ENCODE peak calls at places on chromosomes 16 and 17, in six cellular contexts. D is AG04450; B is right atrium auricular region; I is naive thymus-derived CD4-positive, alpha-beta T cell; C is PC-9; O is RWPE1. F is an unnamed sample.

GRCh38 chr17:63961355-63962207 is 11.1 kb downstream of the SCN4A start:
- DNase-seq in D (no peak), B (peak), I (peak), C (peak), O (peak), F (peak)

GRCh38 chr16:24552705-24553104 is 13.3 kb downstream of the RBBP6 start:
- DNase-seq in D (no peak), B (no peak), I (no peak), C (no peak), O (no peak), F (no peak)

GRCh38 chr17:41026668-41027471 is at the start of gene KRTAP1-5:
- DNase-seq in D (peak), B (no peak), I (no peak), C (peak), O (no peak), F (peak)

GRCh38 chr17:58331815-58332719 is 3.5 kb upstream of the TSPOAP1 start:
- DNase-seq in D (no peak), B (no peak), I (peak), C (no peak), O (no peak), F (no peak)

GRCh38 chr16:86768999-86769398 is 190.7 kb downstream of the FOXL1 start:
- DNase-seq in D (no peak), B (no peak), I (no peak), C (no peak), O (peak), F (peak)

GRCh38 chr17:47252209-47252608 is 1.4 kb upstream of the ITGB3 start:
- DNase-seq in D (no peak), B (no peak), I (no peak), C (peak), O (no peak), F (no peak)

GRCh38 chr17:28716740-28717577 is 709 bp downstream of the RAB34 start:
- DNase-seq in D (no peak), B (no peak), I (no peak), C (no peak), O (no peak), F (peak)

GRCh38 chr16:20334396-20334795 is 7.1 kb upstream of the GP2 start:
- DNase-seq in D (no peak), B (no peak), I (no peak), C (no peak), O (no peak), F (no peak)

GRCh38 chr17:71628306-71628705 is 492.5 kb upstream of the SOX9 start:
- DNase-seq in D (no peak), B (no peak), I (no peak), C (no peak), O (no peak), F (no peak)

GRCh38 chr16:89712476-89712805 is 8.3 kb downstream of the VPS9D1 start:
- DNase-seq in D (no peak), B (no peak), I (no peak), C (peak), O (no peak), F (peak)

GRCh38 chr16:85448557-85449194 is 164.4 kb upstream of the GSE1 start:
- DNase-seq in D (no peak), B (no peak), I (no peak), C (no peak), O (no peak), F (no peak)

GRCh38 chr17:75774471-75774987 is 9.5 kb upstream of the GALK1 start:
- DNase-seq in D (no peak), B (no peak), I (no peak), C (no peak), O (no peak), F (no peak)

GRCh38 chr17:79340286-79340685 is 265.7 kb downstream of the ENGASE start:
- DNase-seq in D (no peak), B (no peak), I (no peak), C (no peak), O (no peak), F (no peak)

GRCh38 chr16:70395345-70395901 is 43.5 kb downstream of the ST3GAL2 start:
- DNase-seq in D (no peak), B (peak), I (peak), C (peak), O (no peak), F (peak)

GRCh38 chr17:47695664-47696376 is 1.9 kb downstream of the TBKBP1 start:
- DNase-seq in D (no peak), B (no peak), I (no peak), C (no peak), O (no peak), F (no peak)

GRCh38 chr17:35630530-35631148 is 43.5 kb downstream of the AP2B1 start:
- DNase-seq in D (no peak), B (no peak), I (no peak), C (no peak), O (peak), F (peak)

GRCh38 chr17:15918661-15919259 is 26.2 kb upstream of the ADORA2B start:
- DNase-seq in D (no peak), B (no peak), I (no peak), C (no peak), O (no peak), F (no peak)

GRCh38 chr17:39867084-39867890 is 715 bp upstream of the ZPBP2 start:
- DNase-seq in D (no peak), B (no peak), I (peak), C (no peak), O (no peak), F (no peak)

GRCh38 chr16:353404-354285 is 1.1 kb upstream of the AXIN1 start:
- DNase-seq in D (no peak), B (no peak), I (no peak), C (no peak), O (no peak), F (no peak)

GRCh38 chr16:30535106-30535776 is 583 bp upstream of the ZNF747 start:
- DNase-seq in D (no peak), B (no peak), I (no peak), C (no peak), O (no peak), F (peak)

GRCh38 chr16:5065813-5066212 is at the start of gene C16orf89:
- DNase-seq in D (no peak), B (no peak), I (no peak), C (no peak), O (no peak), F (no peak)

GRCh38 chr17:7839890-7840260 is 5.9 kb downstream of the KDM6B start:
- DNase-seq in D (no peak), B (no peak), I (no peak), C (no peak), O (no peak), F (peak)

GRCh38 chr16:82192665-82193064 is 22.6 kb upstream of the MPHOSPH6 start:
- DNase-seq in D (peak), B (no peak), I (peak), C (no peak), O (peak), F (peak)

GRCh38 chr16:11791144-11791828 is 5.8 kb downstream of the ZC3H7A start:
- DNase-seq in D (no peak), B (no peak), I (no peak), C (no peak), O (no peak), F (no peak)

GRCh38 chr17:78137392-78138203 is 7.0 kb downstream of the TMC8 start:
- DNase-seq in D (no peak), B (no peak), I (no peak), C (peak), O (no peak), F (no peak)

GRCh38 chr17:43994272-43995149 is 9.9 kb upstream of the NAGS start:
- DNase-seq in D (no peak), B (peak), I (peak), C (no peak), O (peak), F (peak)

GRCh38 chr17:60154616-60155426 is 5.0 kb downstream of the CA4 start:
- DNase-seq in D (no peak), B (no peak), I (no peak), C (no peak), O (peak), F (peak)

GRCh38 chr16:1383556-1383955 is 30.9 kb downstream of the UNKL start:
- DNase-seq in D (no peak), B (no peak), I (no peak), C (no peak), O (no peak), F (no peak)

GRCh38 chr17:35314415-35315216 is 58.8 kb downstream of the SLFN11 start:
- DNase-seq in D (no peak), B (no peak), I (no peak), C (no peak), O (no peak), F (no peak)

GRCh38 chr17:78808106-78808635 is 26.1 kb upstream of the CYTH1 start:
- DNase-seq in D (no peak), B (no peak), I (no peak), C (no peak), O (no peak), F (no peak)

GRCh38 chr16:74268372-74268782 is 28.2 kb upstream of the PSMD7 start:
- DNase-seq in D (no peak), B (no peak), I (no peak), C (no peak), O (no peak), F (no peak)

GRCh38 chr17:76442341-76443338 is 10.3 kb downstream of the UBE2O start:
- DNase-seq in D (no peak), B (no peak), I (no peak), C (no peak), O (no peak), F (peak)

GRCh38 chr17:80189611-80190010 is 19.8 kb downstream of the CARD14 start:
- DNase-seq in D (no peak), B (no peak), I (no peak), C (no peak), O (no peak), F (no peak)

GRCh38 chr16:81586421-81586820 is 141.8 kb downstream of the CMIP start:
- DNase-seq in D (no peak), B (no peak), I (no peak), C (peak), O (no peak), F (no peak)

GRCh38 chr17:50208611-50209061 is 7.2 kb upstream of the COL1A1 start:
- DNase-seq in D (no peak), B (no peak), I (no peak), C (no peak), O (no peak), F (no peak)

GRCh38 chr17:50209133-50209471 is 7.7 kb upstream of the COL1A1 start:
- DNase-seq in D (no peak), B (no peak), I (no peak), C (no peak), O (no peak), F (no peak)

GRCh38 chr17:50206604-50207293 is 5.3 kb upstream of the COL1A1 start:
- DNase-seq in D (no peak), B (no peak), I (no peak), C (no peak), O (no peak), F (peak)

GRCh38 chr17:50207318-50207717 is 5.9 kb upstream of the COL1A1 start:
- DNase-seq in D (no peak), B (no peak), I (no peak), C (no peak), O (no peak), F (no peak)

DNA sequence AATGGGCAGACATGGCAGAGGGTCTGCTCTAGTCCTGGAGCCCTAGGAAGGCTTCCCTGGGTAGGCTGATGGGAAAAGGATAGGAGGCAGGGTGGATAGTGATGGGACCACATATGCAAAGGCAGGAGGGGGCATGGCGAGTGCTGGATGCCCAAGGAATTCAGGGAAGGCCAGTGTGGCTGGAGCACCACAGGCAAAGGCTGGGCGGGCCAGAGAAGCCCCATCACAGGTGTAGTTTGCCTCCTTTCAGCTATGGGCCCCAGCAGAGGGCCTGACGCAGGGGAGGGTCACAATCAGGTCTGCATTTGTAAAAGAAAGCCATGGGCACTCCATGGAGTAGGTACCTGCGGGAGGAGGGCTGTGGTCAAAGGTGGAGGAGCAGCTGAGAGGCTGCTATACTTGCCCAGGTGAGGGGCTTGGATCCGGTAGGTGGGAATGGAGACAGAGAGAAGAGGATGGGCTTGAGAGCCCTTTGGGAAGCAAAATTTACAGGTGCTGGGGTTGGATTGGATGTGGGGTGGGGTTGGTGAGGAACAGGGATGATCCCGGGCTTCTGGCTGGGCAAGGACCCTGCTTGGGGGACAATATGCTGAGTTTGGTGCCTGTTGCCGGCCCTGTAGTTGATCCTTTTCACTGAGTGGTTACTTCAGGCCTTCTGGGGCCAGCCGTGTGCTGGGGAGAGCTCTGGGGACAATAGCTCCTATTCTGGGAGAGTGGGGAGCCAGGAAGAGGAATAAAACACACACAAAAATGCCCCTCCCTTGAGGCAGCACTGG is 6.5 kb upstream of the COL1A1 start:
- DNase-seq in D (no peak), B (no peak), I (no peak), C (no peak), O (no peak), F (no peak)
- H3K27ac ChIP-seq in D (peak), B (peak), I (no peak), C (no peak), O (peak), F (peak)

GRCh38 chr16:3186946-3187690 is 886 bp upstream of the OR1F1 start:
- DNase-seq in D (no peak), B (no peak), I (no peak), C (no peak), O (no peak), F (no peak)

GRCh38 chr16:3182608-3183444 is 5.2 kb upstream of the OR1F1 start:
- DNase-seq in D (no peak), B (no peak), I (peak), C (no peak), O (no peak), F (peak)

GRCh38 chr16:3180445-3180878 is 7.5 kb upstream of the OR1F1 start:
- DNase-seq in D (no peak), B (no peak), I (no peak), C (no peak), O (no peak), F (no peak)

GRCh38 chr16:3179651-3180050 is 8.4 kb upstream of the OR1F1 start:
- DNase-seq in D (no peak), B (no peak), I (no peak), C (no peak), O (no peak), F (no peak)

GRCh38 chr16:3183445-3184139 is 4.4 kb upstream of the OR1F1 start:
- DNase-seq in D (no peak), B (no peak), I (no peak), C (no peak), O (no peak), F (peak)
- H3K27ac ChIP-seq in D (no peak), B (no peak), I (no peak), C (no peak), O (no peak), F (no peak)

GRCh38 chr17:81434079-81434478 is 38.8 kb downstream of the BAHCC1 start:
- DNase-seq in D (no peak), B (no peak), I (no peak), C (no peak), O (no peak), F (no peak)

GRCh38 chr17:81435636-81436293 is 40.5 kb downstream of the BAHCC1 start:
- DNase-seq in D (no peak), B (no peak), I (no peak), C (no peak), O (no peak), F (no peak)

GRCh38 chr17:81436294-81436849 is 41.1 kb downstream of the BAHCC1 start:
- DNase-seq in D (no peak), B (no peak), I (no peak), C (no peak), O (no peak), F (peak)

GRCh38 chr17:81433656-81434055 is 38.4 kb downstream of the BAHCC1 start:
- DNase-seq in D (no peak), B (no peak), I (no peak), C (no peak), O (no peak), F (no peak)

DNA sequence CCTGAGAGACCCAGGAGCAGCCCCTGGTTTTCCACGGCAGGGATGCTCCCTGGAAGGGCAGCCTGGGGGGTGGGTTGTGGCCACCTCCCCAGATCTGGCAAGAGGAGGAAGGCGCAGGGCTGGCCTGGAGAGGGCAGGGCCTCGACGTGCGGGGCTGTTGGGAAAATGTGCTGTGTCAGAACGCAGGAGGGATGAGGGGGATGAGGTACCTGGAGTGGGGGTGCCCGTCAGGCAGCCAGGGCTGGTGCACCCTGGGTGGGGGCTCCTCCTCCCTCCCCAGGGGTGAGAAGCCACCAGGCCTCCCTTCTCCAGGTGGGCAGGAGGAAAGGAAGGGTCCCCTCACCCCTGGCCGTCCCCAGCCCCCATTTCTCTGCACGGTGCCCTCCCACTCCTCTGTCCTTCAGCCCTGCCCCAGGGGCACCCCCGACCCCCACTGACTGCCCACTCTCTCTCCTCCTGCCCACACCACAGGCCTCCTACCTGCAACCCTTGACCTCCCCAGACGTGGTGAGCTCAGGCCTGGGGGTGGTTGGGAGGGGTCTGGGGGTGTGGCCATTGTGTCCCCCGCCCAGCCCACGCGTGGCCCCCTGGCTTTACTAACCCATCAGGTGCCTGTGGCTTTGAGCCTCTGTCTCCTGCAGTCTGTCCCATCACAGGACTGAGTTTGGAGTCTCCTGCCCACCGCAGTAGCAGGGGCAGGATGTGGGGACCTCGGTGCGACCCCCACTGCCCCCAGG is 39.6 kb downstream of the BAHCC1 start:
- DNase-seq in D (no peak), B (no peak), I (no peak), C (no peak), O (no peak), F (no peak)
- H3K27ac ChIP-seq in D (no peak), B (peak), I (no peak), C (no peak), O (peak), F (no peak)

GRCh38 chr17:55710829-55711496 is 11.7 kb downstream of the TMEM100 start:
- DNase-seq in D (no peak), B (no peak), I (no peak), C (no peak), O (no peak), F (no peak)
- H3K27ac ChIP-seq in D (no peak), B (peak), I (no peak), C (no peak), O (no peak), F (no peak)

GRCh38 chr17:38673714-38674012 is 1.1 kb downstream of the EPOP start:
- DNase-seq in D (no peak), B (no peak), I (no peak), C (no peak), O (no peak), F (no peak)

GRCh38 chr17:38674013-38674748 is 576 bp downstream of the EPOP start:
- DNase-seq in D (no peak), B (no peak), I (peak), C (no peak), O (no peak), F (no peak)

GRCh38 chr17:38676706-38677504 is 2.1 kb upstream of the EPOP start:
- DNase-seq in D (peak), B (peak), I (peak), C (peak), O (peak), F (peak)

GRCh38 chr17:38672788-38673713 is 1.7 kb downstream of the EPOP start:
- DNase-seq in D (no peak), B (no peak), I (no peak), C (no peak), O (no peak), F (no peak)

GRCh38 chr17:38674749-38675615 is at the start of gene EPOP:
- DNase-seq in D (peak), B (peak), I (peak), C (peak), O (peak), F (peak)
- H3K27ac ChIP-seq in D (no peak), B (no peak), I (peak), C (no peak), O (peak), F (no peak)

F was measured in fibroblast of lung.